ENCODE peak calls at places on chromosomes 3 and 15, in eight cellular contexts. X is suprapubic skin; I is cardiac muscle cell; Z is heart left ventricle; Y is tibial nerve; C is ovary; S is AG10803; E is naive thymus-derived CD4-positive, alpha-beta T cell. T is an unnamed sample.
A peak's percentile ranks its signal among the peaks of the same experiment; 100 is the strongest.

GRCh38 chr3:3127432-3128010 is 781 bp downstream of the TRNT1 start:
- DNase-seq in S (peak; percentile 25), Y (no peak), Z (no peak), X (no peak), C (no peak), E (no peak), I (no peak), T (no peak)

GRCh38 chr3:5017953-5018531 is 38.8 kb downstream of the BHLHE40 start:
- DNase-seq in I (no peak), Y (peak; percentile 67), S (peak; percentile 71), X (peak; percentile 87), C (no peak), E (no peak), Z (peak; percentile 61), T (peak; percentile 82)

GRCh38 chr3:194688207-194688711 is 2.6 kb downstream of the FAM43A start:
- DNase-seq in S (no peak), Y (no peak), Z (peak; percentile 61), X (no peak), E (peak; percentile 10), I (no peak), C (peak; percentile 42), T (no peak)

GRCh38 chr3:195878424-195879274 is 29.7 kb downstream of the TNK2 start:
- DNase-seq in I (no peak), C (no peak), Z (no peak), Y (no peak), E (no peak), X (no peak), S (no peak), T (no peak)

GRCh38 chr3:188802645-188803044 is 369.1 kb upstream of the TPRG1 start:
- DNase-seq in I (no peak), X (no peak), S (no peak), Z (no peak), E (no peak), C (no peak), Y (no peak), T (no peak)

GRCh38 chr3:56197259-56197965 is 270.9 kb downstream of the ERC2 start:
- DNase-seq in Z (no peak), I (no peak), X (no peak), Y (no peak), C (no peak), E (no peak), S (peak; percentile 44), T (no peak)

GRCh38 chr3:29440321-29441019 is 159.6 kb downstream of the RBMS3 start:
- DNase-seq in X (no peak), I (peak; percentile 73), E (no peak), C (no peak), S (peak; percentile 42), Z (no peak), Y (no peak), T (no peak)

GRCh38 chr15:57345584-57345983 is 30.7 kb upstream of the CGNL1 start:
- DNase-seq in C (no peak), X (no peak), S (no peak), E (no peak), Z (no peak), Y (no peak), I (peak; percentile 68), T (peak; percentile 77)

GRCh38 chr3:6860911-6861330 is at the start of gene GRM7:
- DNase-seq in Z (no peak), S (no peak), I (peak; percentile 67), X (no peak), C (no peak), Y (no peak), E (no peak), T (peak; percentile 24)

DNA sequence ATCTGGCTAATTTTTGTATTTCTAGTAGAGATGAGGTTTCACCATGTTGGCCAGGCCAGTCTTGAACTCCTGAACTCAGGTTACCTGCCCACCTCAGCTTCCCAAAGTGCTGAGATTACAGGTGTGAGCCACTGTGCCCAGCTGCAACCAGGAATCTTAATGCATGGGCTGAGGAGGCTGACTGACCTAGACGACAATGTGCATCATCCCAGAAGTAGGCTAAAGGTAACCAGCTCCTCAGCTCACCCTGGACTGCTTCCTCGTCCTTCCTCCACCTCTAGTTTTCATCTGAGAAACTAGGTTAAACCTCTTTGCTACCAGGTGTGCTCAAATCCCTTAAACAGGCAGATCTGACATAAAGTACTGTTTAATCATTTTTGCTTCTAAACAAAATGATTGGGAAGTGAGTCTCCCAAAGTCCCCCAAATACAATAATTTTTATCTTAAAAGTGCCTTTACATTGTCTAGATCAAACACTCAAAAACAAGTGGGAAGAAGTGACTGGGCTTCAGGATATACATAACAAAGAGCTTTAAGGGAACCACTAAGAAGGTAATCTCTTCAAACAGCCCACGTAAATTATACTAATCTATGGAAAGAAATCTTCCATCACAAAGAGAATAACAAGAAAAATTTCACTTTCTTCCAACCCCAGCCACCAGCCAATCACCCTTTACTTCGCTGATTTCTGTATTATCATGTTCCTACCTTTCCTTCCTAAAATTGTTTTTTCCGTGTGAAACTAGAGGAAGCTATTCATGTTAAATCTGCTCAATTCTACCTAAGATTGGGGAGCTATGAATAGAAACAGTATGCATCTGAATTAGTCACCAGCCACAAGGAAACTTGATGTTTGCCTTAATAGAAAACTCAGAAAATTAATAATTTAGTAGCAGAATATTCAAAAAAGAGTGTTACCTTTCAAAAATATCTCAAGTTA is 34.7 kb downstream of the IGF2BP2 start:
- DNase-seq in I (no peak), C (no peak), S (no peak), X (no peak), Y (no peak), Z (no peak), E (no peak), T (peak; percentile 25)
- H3K4me3 ChIP-seq in I (no peak overlapping the region), C (no peak overlapping the region), S (no peak overlapping the region), X (no peak overlapping the region), Y (no peak overlapping the region), Z (no peak overlapping the region), E (no peak overlapping the region), T (no peak overlapping the region)

DNA sequence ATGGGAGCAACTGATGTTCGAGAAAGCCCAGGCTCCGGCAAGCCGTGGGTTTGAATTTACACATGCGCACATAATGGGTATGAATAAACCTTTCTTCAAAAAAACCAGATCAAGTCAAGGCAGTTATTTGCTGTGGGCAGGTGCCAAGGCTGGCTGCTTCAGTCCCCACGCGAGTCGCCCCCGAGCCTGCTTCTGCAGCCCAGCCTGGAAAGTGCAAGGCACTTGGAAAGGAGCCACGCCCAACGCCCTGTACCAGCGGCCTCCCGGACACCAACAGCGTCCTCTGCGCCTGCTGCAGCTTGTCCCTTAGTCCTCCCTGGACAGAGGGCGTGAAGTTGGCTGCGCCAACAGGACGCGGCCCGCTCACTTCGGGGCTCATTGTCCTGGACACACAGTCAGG is 68.9 kb downstream of the KLF15 start:
- DNase-seq in I (peak; percentile 51), Y (peak; percentile 34), Z (no peak), S (no peak), C (no peak), E (no peak), X (no peak), T (no peak)
- H3K4me3 ChIP-seq in I (peak overlapping the region; percentile 30), Y (no peak overlapping the region), Z (peak overlapping the region; percentile 47), S (no peak overlapping the region), C (no peak overlapping the region), E (no peak overlapping the region), X (peak overlapping the region; percentile 44), T (no peak overlapping the region)

DNA sequence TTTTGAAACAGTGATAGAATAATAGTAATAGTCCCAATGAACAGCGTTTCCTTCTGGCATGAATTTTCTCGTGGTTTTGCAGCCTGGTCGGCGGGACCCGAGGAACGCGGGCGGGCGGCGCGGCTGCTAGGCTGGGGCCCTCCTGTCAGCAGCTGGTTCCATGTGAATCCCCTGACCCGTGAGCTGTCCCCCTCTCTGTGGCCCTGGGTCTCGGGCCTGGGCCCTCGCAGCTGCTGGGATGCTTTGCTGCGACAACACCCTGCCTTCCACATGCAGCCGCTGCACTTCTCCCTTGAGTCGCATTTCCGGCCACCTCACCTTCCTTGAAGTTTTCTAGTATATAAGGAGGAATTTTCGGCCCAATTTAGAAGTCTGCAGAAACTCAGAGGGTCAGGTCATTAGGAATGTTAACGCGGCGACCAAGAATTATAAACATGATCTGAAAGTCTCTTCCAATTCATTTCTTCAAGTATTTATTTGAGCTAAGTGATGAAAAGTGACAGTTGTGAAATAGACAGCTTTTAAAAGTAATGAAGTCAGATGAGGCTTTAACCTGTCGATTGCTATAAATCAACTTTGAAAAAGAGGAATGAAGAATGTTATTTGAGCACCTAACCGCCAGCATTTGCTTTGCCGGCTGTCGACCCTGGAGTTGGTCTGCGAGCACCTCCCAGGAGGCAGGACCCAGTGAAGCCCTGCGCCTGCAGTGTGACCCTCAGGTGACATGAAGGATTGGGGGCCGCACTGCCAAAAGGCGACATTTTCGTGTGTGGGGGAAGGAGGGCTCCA is 27.7 kb downstream of the NR2F2 start:
- DNase-seq in X (peak; percentile 59), Y (no peak), C (no peak), S (no peak), I (no peak), Z (no peak), E (no peak), T (no peak)
- H3K4me3 ChIP-seq in X (peak overlapping the region; percentile 61), Y (peak overlapping the region; percentile 50), C (peak overlapping the region; percentile 63), S (peak overlapping the region; percentile 72), I (no peak overlapping the region), Z (peak overlapping the region; percentile 72), E (peak overlapping the region; percentile 42), T (no peak overlapping the region)

DNA sequence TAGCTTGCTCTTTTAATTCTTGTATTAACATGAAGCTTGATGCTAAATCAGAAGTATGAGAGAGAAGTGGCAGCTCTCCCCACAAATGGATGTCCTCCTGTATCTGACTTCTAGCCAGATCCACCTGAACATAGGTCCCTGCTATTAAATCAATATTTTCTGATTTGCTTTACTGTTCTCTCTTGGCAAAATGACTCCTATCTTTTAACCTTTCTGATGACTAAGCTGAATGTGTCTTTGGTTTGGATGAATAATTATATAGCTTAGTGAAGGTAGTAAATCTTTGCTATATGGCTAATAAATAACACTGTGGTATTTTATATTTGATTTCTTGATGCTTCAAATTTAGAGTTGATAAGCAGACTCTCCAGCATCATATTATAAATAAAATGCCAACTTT is 28.3 kb upstream of the ARL14 start:
- DNase-seq in E (no peak), C (no peak), Z (no peak), I (no peak), Y (no peak), S (no peak), X (no peak), T (no peak)
- H3K4me3 ChIP-seq in E (no peak overlapping the region), C (no peak overlapping the region), Z (no peak overlapping the region), I (no peak overlapping the region), Y (no peak overlapping the region), S (no peak overlapping the region), X (no peak overlapping the region), T (no peak overlapping the region)

DNA sequence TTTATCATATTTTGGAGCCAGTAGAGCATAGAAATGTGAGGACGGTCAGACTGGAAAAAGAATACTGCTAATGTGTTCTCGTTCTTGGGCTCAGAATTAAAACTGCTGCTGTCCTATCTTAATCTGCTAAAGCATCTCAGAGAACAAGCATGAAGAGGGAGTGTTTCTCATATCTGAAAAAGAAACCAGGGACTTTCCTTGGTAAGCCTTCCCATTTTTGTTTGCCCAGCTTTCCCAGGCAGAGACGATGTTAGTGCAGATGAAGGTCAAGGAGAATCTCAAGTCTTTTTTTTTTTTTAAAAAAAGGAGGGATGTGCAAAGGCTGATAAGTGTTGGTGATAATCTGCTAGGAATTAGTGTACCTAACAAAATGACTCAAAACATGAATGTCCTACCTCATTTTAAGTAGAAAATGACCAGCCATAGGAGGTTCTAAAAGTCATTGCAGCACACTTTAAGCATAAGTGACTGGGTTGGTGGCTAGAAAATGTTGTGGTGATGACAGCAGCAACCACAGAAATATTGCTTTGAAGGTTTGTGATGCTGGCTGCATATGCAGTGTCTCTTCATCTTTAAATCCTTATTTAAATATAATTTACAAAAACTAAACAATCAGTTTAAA is 55.1 kb downstream of the CMSS1 start:
- DNase-seq in Z (no peak), C (no peak), I (no peak), S (no peak), E (no peak), Y (no peak), X (no peak), T (no peak)
- H3K4me3 ChIP-seq in Z (peak overlapping the region; percentile 83), C (peak overlapping the region; percentile 57), I (no peak overlapping the region), S (peak overlapping the region; percentile 84), E (no peak overlapping the region), Y (peak overlapping the region; percentile 5), X (peak overlapping the region; percentile 80), T (peak overlapping the region; percentile 99)

GRCh38 chr15:77993374-77993911 is 84.1 kb downstream of the TBC1D2B start:
- DNase-seq in X (no peak), Z (no peak), S (no peak), E (no peak), Y (no peak), C (peak; percentile 48), I (no peak), T (no peak)
- H3K4me3 ChIP-seq in X (no peak overlapping the region), Z (no peak overlapping the region), S (no peak overlapping the region), E (no peak overlapping the region), Y (no peak overlapping the region), C (no peak overlapping the region), I (no peak overlapping the region), T (no peak overlapping the region)

T was measured in WERI-Rb-1.